ENCODE peak calls at places on chromosomes 16 and 17, in eight cellular contexts. X is SK-N-SH, M is mucosa of descending colon, G is tibial nerve, Z is testis, V is spleen, N is left ventricle myocardium inferior, O is astrocyte. Q is an unnamed sample.

GRCh38 chr16:55255890-55256289 is 68.1 kb upstream of the IRX6 start:
- DNase-seq in X (peak; percentile 14), M (no peak), G (no peak), Z (no peak), V (no peak), N (no peak), O (no peak), Q (no peak)

GRCh38 chr17:36680701-36681202 is 79.4 kb downstream of the MRM1 start:
- DNase-seq in X (peak; percentile 60), M (no peak), G (no peak), Z (no peak), V (no peak), N (no peak), O (no peak), Q (no peak)

GRCh38 chr17:36911007-36911406 is 26.3 kb upstream of the LHX1 start:
- DNase-seq in X (no peak), M (no peak), G (no peak), Z (no peak), V (no peak), N (no peak), O (no peak), Q (no peak)

GRCh38 chr17:21295036-21295952 is 10.8 kb downstream of the MAP2K3 start:
- DNase-seq in X (peak; percentile 79), M (no peak), G (no peak), Z (no peak), V (no peak), N (peak; percentile 80), O (no peak), Q (peak; percentile 88)

GRCh38 chr17:63116967-63117366 is 150.9 kb downstream of the TANC2 start:
- DNase-seq in X (peak; percentile 83), M (no peak), G (no peak), Z (no peak), V (no peak), N (no peak), O (peak; percentile 89), Q (peak; percentile 82)

GRCh38 chr17:14301761-14302401 is 1.0 kb downstream of the HS3ST3B1 start:
- DNase-seq in X (no peak), M (peak; percentile 75), G (no peak), Z (peak; percentile 45), V (peak; percentile 93), N (peak; percentile 33), O (no peak), Q (peak; percentile 79)

GRCh38 chr17:79027925-79028491 is 4.0 kb downstream of the C1QTNF1 start:
- DNase-seq in X (peak; percentile 92), M (no peak), G (no peak), Z (no peak), V (no peak), N (no peak), O (no peak), Q (peak; percentile 80)

GRCh38 chr16:64362193-64362592 is 759.7 kb downstream of the CDH11 start:
- DNase-seq in X (no peak), M (no peak), G (no peak), Z (no peak), V (no peak), N (no peak), O (peak; percentile 42), Q (no peak)

GRCh38 chr16:57013268-57013667 is 23.9 kb downstream of the NLRC5 start:
- DNase-seq in X (no peak), M (no peak), G (no peak), Z (no peak), V (no peak), N (no peak), O (peak; percentile 86), Q (no peak)

GRCh38 chr16:57013902-57014301 is 24.5 kb downstream of the NLRC5 start:
- DNase-seq in X (no peak), M (no peak), G (no peak), Z (no peak), V (no peak), N (no peak), O (no peak), Q (no peak)

GRCh38 chr16:57009641-57010170 is 20.3 kb downstream of the NLRC5 start:
- DNase-seq in X (no peak), M (no peak), G (no peak), Z (no peak), V (no peak), N (no peak), O (no peak), Q (no peak)

GRCh38 chr16:57008440-57008839 is 19.1 kb downstream of the NLRC5 start:
- DNase-seq in X (no peak), M (no peak), G (no peak), Z (no peak), V (no peak), N (no peak), O (no peak), Q (no peak)

DNA sequence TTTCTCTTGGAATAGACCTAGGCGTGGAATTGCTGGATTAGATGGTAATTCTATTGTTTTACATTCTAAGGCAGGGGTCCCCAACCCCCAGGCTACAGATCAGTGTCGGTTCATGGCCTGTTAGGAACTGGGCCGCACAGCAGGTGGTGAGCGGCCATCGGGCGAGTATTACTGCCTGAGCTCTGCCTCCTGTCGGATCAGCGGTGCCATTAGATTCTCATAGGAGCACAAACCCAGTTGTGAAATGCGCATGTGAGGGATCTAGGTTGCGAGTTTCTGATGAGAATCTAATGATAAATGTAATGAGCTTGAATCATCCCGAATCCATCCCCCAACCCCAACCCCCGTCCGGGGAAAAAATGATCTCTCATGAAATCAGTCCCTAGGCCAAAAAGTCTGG is 23.0 kb downstream of the NLRC5 start:
- DNase-seq in X (no peak), M (no peak), G (no peak), Z (no peak), V (no peak), N (no peak), O (no peak), Q (no peak)
- H3K4me1 ChIP-seq in X (peaks cover 9% of the 10 kb centered on the region), M (peaks cover 3% of the 10 kb centered on the region), G (no peaks in the 10 kb centered on the region), Z (no peaks in the 10 kb centered on the region), V (peaks cover 68% of the 10 kb centered on the region), N (peaks cover 17% of the 10 kb centered on the region), O (peaks cover 14% of the 10 kb centered on the region), Q (no peaks in the 10 kb centered on the region)

GRCh38 chr17:38674013-38674748 is 576 bp downstream of the EPOP start:
- DNase-seq in X (peak; percentile 81), M (peak; percentile 55), G (no peak), Z (no peak), V (peak; percentile 83), N (peak; percentile 17), O (no peak), Q (peak; percentile 79)

GRCh38 chr17:38672788-38673713 is 1.7 kb downstream of the EPOP start:
- DNase-seq in X (no peak), M (no peak), G (no peak), Z (no peak), V (peak; percentile 76), N (no peak), O (no peak), Q (no peak)

GRCh38 chr17:38674749-38675615 is at the start of gene EPOP:
- DNase-seq in X (peak; percentile 99), M (peak; percentile 87), G (peak; percentile 67), Z (peak; percentile 94), V (peak; percentile 93), N (peak; percentile 89), O (peak; percentile 61), Q (peak; percentile 95)

GRCh38 chr17:38671939-38672720 is 2.6 kb downstream of the EPOP start:
- DNase-seq in X (no peak), M (no peak), G (no peak), Z (no peak), V (no peak), N (no peak), O (no peak), Q (no peak)

GRCh38 chr17:38673714-38674012 is 1.1 kb downstream of the EPOP start:
- DNase-seq in X (peak; percentile 69), M (no peak), G (no peak), Z (no peak), V (no peak), N (peak; percentile 22), O (no peak), Q (no peak)
- TF ChIP-seq CTCF in X (no peak), M (no peak), G (no peak), Z (no peak), V (no peak), N (no peak), O (no peak), Q (no peak)

GRCh38 chr16:8374586-8374985 is 215.7 kb downstream of the TMEM114 start:
- DNase-seq in X (no peak), M (no peak), G (no peak), Z (no peak), V (no peak), N (no peak), O (no peak), Q (no peak)

GRCh38 chr16:8372141-8372540 is 218.2 kb downstream of the TMEM114 start:
- DNase-seq in X (no peak), M (no peak), G (no peak), Z (peak; percentile 57), V (no peak), N (no peak), O (no peak), Q (no peak)

GRCh38 chr16:8374032-8374431 is 216.3 kb downstream of the TMEM114 start:
- DNase-seq in X (no peak), M (no peak), G (no peak), Z (no peak), V (no peak), N (no peak), O (no peak), Q (no peak)

GRCh38 chr16:8375208-8375607 is 215.1 kb downstream of the TMEM114 start:
- DNase-seq in X (no peak), M (no peak), G (no peak), Z (no peak), V (no peak), N (no peak), O (no peak), Q (no peak)

DNA sequence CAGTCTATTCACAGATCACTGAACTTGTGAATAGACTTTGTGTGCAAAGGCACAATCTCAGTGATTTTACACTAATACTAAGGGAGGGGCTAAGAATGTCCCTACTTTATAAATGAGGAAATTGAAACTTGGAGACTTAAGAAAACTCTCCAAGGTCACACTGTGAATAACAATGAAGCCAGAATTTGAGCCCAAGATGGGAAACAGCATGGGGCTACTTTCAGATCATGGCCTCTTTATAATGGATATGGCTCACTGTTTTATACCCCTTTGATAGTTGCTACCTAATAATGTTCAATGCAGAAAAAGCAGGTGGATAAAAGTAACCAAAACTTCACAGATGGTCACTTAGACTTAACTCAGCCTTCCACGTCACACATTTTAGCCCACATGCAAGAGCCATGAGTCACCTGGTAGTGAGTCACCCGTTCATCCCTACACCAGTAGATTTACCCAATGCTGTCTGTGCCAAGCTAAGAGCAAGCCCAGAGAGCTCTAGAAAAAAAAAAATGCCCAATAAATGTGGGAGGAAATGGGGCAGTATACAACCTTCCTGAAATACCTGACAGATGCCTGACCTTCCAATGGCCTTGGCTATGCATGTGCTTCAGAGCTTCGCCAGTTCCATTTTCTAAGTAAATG is 219.8 kb downstream of the TMEM114 start:
- DNase-seq in X (no peak), M (no peak), G (no peak), Z (no peak), V (no peak), N (no peak), O (peak; percentile 3), Q (no peak)
- H3K4me1 ChIP-seq in X (no peaks in the 10 kb centered on the region), M (no peaks in the 10 kb centered on the region), G (no peaks in the 10 kb centered on the region), Z (no peaks in the 10 kb centered on the region), V (no peaks in the 10 kb centered on the region), N (no peaks in the 10 kb centered on the region), O (no peaks in the 10 kb centered on the region), Q (no peaks in the 10 kb centered on the region)

GRCh38 chr16:23369416-23369815 is 67.3 kb downstream of the SCNN1B start:
- DNase-seq in X (no peak), M (no peak), G (no peak), Z (no peak), V (no peak), N (no peak), O (no peak), Q (no peak)

GRCh38 chr16:23373436-23374219 is 71.5 kb downstream of the SCNN1B start:
- DNase-seq in X (no peak), M (no peak), G (no peak), Z (no peak), V (peak; percentile 56), N (no peak), O (no peak), Q (no peak)

GRCh38 chr16:23374721-23375120 is 72.6 kb downstream of the SCNN1B start:
- DNase-seq in X (no peak), M (peak; percentile 78), G (no peak), Z (no peak), V (peak; percentile 57), N (no peak), O (no peak), Q (no peak)

GRCh38 chr16:23368469-23368868 is 66.4 kb downstream of the SCNN1B start:
- DNase-seq in X (no peak), M (no peak), G (no peak), Z (no peak), V (no peak), N (no peak), O (peak; percentile 9), Q (no peak)

GRCh38 chr16:23371368-23371767 is 69.3 kb downstream of the SCNN1B start:
- DNase-seq in X (no peak), M (no peak), G (no peak), Z (no peak), V (peak; percentile 51), N (no peak), O (no peak), Q (peak; percentile 52)
- TF ChIP-seq CTCF in X (no peak), M (no peak), G (no peak), Z (no peak), V (no peak), N (no peak), O (no peak), Q (no peak)